ENCODE peak calls at places on chromosomes 6 and 20, in five cellular contexts. W, E, J, I and D are unnamed samples.

GRCh38 chr6:74851598-74851997 is 354.3 kb downstream of the COL12A1 start:
- DNase-seq in E (no peak), W (no peak), J (no peak), I (no peak), D (no peak)

GRCh38 chr6:169186496-169187169 is 67.0 kb downstream of the THBS2 start:
- DNase-seq in E (no peak), W (no peak), J (no peak), I (no peak), D (no peak)

GRCh38 chr20:44020406-44021148 is 105.9 kb downstream of the TOX2 start:
- DNase-seq in I (peak; percentile 34), J (no peak), W (no peak), E (no peak), D (no peak)

GRCh38 chr6:46863791-46864190 is 57.9 kb downstream of the ADGRF5 start:
- DNase-seq in E (no peak), I (no peak), J (no peak), W (no peak), D (no peak)

GRCh38 chr6:151443449-151443848 is 8.5 kb downstream of the RMND1 start:
- DNase-seq in W (no peak), E (no peak), J (no peak), I (no peak), D (no peak)

GRCh38 chr6:155106456-155107107 is 111.5 kb downstream of the TIAM2 start:
- DNase-seq in E (no peak), I (no peak), W (no peak), J (no peak), D (no peak)

GRCh38 chr6:159982726-159983506 is 14.0 kb downstream of the IGF2R start:
- DNase-seq in W (no peak), E (no peak), J (no peak), I (no peak), D (no peak)

GRCh38 chr6:100620085-100620484 is 155.4 kb upstream of the SIM1 start:
- DNase-seq in I (no peak), W (no peak), E (no peak), J (no peak), D (no peak)

GRCh38 chr6:31776563-31776960 is 566 bp downstream of the VWA7 start:
- DNase-seq in E (no peak), W (no peak), J (no peak), I (peak; percentile 41), D (no peak)

GRCh38 chr6:128655978-128656498 is 135.6 kb upstream of the PTPRK start:
- DNase-seq in I (no peak), E (no peak), W (no peak), J (no peak), D (no peak)

GRCh38 chr6:31971279-31971992 is 502 bp downstream of the DXO start:
- DNase-seq in J (no peak), E (no peak), I (no peak), W (no peak), D (peak; percentile 0)

GRCh38 chr6:31525553-31525931 is 3.2 kb upstream of the MCCD1 start:
- DNase-seq in I (no peak), J (no peak), E (no peak), W (no peak), D (no peak)

GRCh38 chr6:6843057-6843627 is 254.6 kb downstream of the LY86 start:
- DNase-seq in W (no peak), I (no peak), E (no peak), J (no peak), D (no peak)

GRCh38 chr6:134413241-134413643 is 95.3 kb upstream of the SGK1 start:
- DNase-seq in I (no peak), J (no peak), E (no peak), W (no peak), D (no peak)

GRCh38 chr20:51108638-51109363 is 85.9 kb upstream of the KCNG1 start:
- DNase-seq in W (no peak), I (no peak), E (no peak), J (no peak), D (no peak)

GRCh38 chr6:36508532-36508931 is 38.7 kb downstream of the STK38 start:
- DNase-seq in W (no peak), J (no peak), I (no peak), E (no peak), D (no peak)

GRCh38 chr6:170184324-170184723 is 106.6 kb downstream of the DLL1 start:
- DNase-seq in W (no peak), I (no peak), E (no peak), J (no peak), D (no peak)

GRCh38 chr6:19603716-19604115 is 233.5 kb upstream of the ID4 start:
- DNase-seq in E (no peak), W (no peak), J (no peak), I (no peak), D (no peak)

GRCh38 chr6:10847684-10848083 is 9.3 kb upstream of the MAK start:
- DNase-seq in J (no peak), E (no peak), I (no peak), W (no peak), D (no peak)

GRCh38 chr6:32168807-32169206 is 4.4 kb downstream of the EGFL8 start:
- DNase-seq in I (no peak), W (no peak), E (no peak), J (no peak), D (no peak)

GRCh38 chr6:109795994-109796555 is 105.0 kb downstream of the FIG4 start:
- DNase-seq in E (no peak), W (no peak), I (no peak), J (no peak), D (no peak)

GRCh38 chr6:40986364-40986763 is 52.7 kb downstream of the UNC5CL start:
- DNase-seq in J (no peak), I (no peak), E (no peak), W (no peak), D (no peak)

GRCh38 chr6:170137176-170137891 is 153.5 kb downstream of the DLL1 start:
- DNase-seq in J (no peak), I (no peak), E (no peak), W (no peak), D (no peak)